ENCODE peak calls at places on chromosomes 6 and 20, in seven cellular contexts. U is tibial nerve, T is endothelial cell of umbilical vein, A is cardiac fibroblast, E is neural crest cell, M is fibroblast of lung, Q is fibroblast of mammary gland. Z is an unnamed sample.

GRCh38 chr20:47274449-47275108 is 81.9 kb downstream of the ZMYND8 start:
- DNase-seq in T (peak; percentile 96), A (peak; percentile 98), U (peak; percentile 30), E (no peak), Q (peak; percentile 98), M (peak; percentile 97), Z (no peak)

GRCh38 chr20:4633780-4634179 is 87.9 kb upstream of the PRND start:
- DNase-seq in A (peak; percentile 76), Q (peak; percentile 77), E (no peak), T (peak; percentile 88), U (no peak), M (peak; percentile 97), Z (no peak)

GRCh38 chr6:169763881-169764280 is 12.5 kb downstream of the ERMARD start:
- DNase-seq in T (no peak), U (no peak), M (no peak), A (no peak), E (no peak), Q (no peak), Z (no peak)

GRCh38 chr6:107534762-107535161 is 44.8 kb downstream of the SOBP start:
- DNase-seq in E (no peak), A (no peak), Q (no peak), U (no peak), T (no peak), M (peak; percentile 25), Z (no peak)

GRCh38 chr6:151002562-151002961 is 137.1 kb downstream of the MTHFD1L start:
- DNase-seq in U (no peak), A (no peak), E (no peak), T (no peak), M (no peak), Q (peak; percentile 71), Z (no peak)

GRCh38 chr20:22977047-22977785 is 57.9 kb upstream of the SSTR4 start:
- DNase-seq in Q (no peak), M (no peak), E (no peak), A (no peak), T (no peak), U (peak; percentile 46), Z (no peak)

GRCh38 chr6:88529726-88530125 is 363.6 kb upstream of the CNR1 start:
- DNase-seq in A (no peak), M (no peak), T (no peak), U (no peak), Q (no peak), E (no peak), Z (no peak)

GRCh38 chr20:24987244-24987643 is 5.3 kb downstream of the APMAP start:
- DNase-seq in T (no peak), E (no peak), Q (peak; percentile 29), M (no peak), U (no peak), A (no peak), Z (no peak)

DNA sequence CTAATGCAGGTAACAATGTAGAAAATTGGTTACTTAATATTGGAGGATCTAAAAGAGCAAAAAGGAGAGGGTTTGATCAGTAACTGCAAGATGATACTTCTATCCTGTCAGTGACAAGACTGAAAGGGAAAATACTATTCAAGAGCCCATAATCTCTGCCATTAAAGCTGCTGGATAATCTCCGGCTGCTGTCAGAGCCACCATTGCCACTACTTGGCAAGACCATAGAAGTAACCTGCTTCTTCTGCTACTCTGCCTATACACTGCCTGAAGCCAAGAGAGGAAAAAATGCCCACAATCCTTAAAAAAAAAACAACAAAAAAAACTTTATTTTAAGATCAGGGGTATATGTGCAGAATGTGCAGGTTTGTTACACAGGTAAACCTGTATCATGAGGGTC is 386.5 kb upstream of the ID4 start:
- DNase-seq in U (no peak), T (no peak), M (no peak), E (no peak), Q (no peak), A (no peak), Z (no peak)
- TF ChIP-seq CTCF in U (no peak), T (no peak), M (no peak), E (no peak), Q (no peak), A (no peak), Z (no peak)

GRCh38 chr20:32436142-32436861 is 78.2 kb downstream of the ASXL1 start:
- DNase-seq in E (no peak), T (no peak), Q (no peak), U (no peak), A (no peak), M (no peak), Z (no peak)

GRCh38 chr20:32439132-32439829 is 81.2 kb downstream of the ASXL1 start:
- DNase-seq in E (no peak), A (peak; percentile 85), U (no peak), M (peak; percentile 77), T (no peak), Q (peak; percentile 91), Z (no peak)

GRCh38 chr20:32436968-32437367 is 78.8 kb downstream of the ASXL1 start:
- DNase-seq in Q (no peak), M (no peak), T (no peak), E (no peak), A (no peak), U (no peak), Z (no peak)

GRCh38 chr20:32438331-32438858 is 80.3 kb downstream of the ASXL1 start:
- DNase-seq in U (no peak), T (no peak), A (no peak), Q (no peak), E (no peak), M (no peak), Z (no peak)

GRCh38 chr20:32437391-32438074 is 79.4 kb downstream of the ASXL1 start:
- DNase-seq in E (no peak), T (no peak), Q (no peak), A (no peak), M (no peak), U (no peak), Z (no peak)
- TF ChIP-seq CTCF in E (peak; percentile 59), T (peak; percentile 40), Q (peak; percentile 30), A (peak; percentile 31), M (no peak), U (no peak), Z (no peak)

GRCh38 chr6:36384095-36384494 is 3.4 kb downstream of the ETV7 start:
- DNase-seq in U (no peak), T (no peak), Q (no peak), A (no peak), M (no peak), E (no peak), Z (no peak)

GRCh38 chr6:36382976-36383375 is 4.5 kb downstream of the ETV7 start:
- DNase-seq in Q (no peak), U (no peak), A (no peak), E (no peak), T (no peak), M (no peak), Z (no peak)

GRCh38 chr6:36386495-36387439 is 702 bp downstream of the ETV7 start:
- DNase-seq in E (no peak), U (peak; percentile 39), M (peak; percentile 58), T (peak; percentile 74), A (peak; percentile 64), Q (peak; percentile 47), Z (peak; percentile 27)

GRCh38 chr6:36381502-36382389 is 5.7 kb downstream of the ETV7 start:
- DNase-seq in E (no peak), T (no peak), Q (no peak), U (no peak), A (no peak), M (peak; percentile 23), Z (no peak)

DNA sequence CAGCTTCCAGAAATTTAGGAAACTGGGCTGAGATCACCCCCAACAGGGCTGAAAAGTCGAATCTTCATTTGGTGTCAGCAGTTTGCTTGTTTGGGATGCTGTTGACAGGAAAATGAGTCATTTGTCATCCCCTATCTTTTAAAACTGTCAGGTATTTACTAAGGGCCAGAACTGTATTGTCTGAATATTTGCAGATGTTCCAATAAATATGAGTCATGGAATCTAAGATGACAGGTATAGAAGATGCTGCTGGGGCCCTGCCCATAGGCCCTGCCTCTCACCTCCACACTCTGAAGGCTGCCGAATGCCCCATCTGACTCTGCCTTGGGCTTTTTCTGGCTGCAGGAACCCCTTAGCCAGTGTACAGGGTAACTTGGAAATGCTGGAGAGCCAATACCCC is 3.9 kb downstream of the ETV7 start:
- DNase-seq in T (no peak), Q (no peak), U (no peak), A (no peak), E (no peak), M (no peak), Z (no peak)
- TF ChIP-seq CTCF in T (no peak), Q (no peak), U (no peak), A (no peak), E (no peak), M (no peak), Z (no peak)

DNA sequence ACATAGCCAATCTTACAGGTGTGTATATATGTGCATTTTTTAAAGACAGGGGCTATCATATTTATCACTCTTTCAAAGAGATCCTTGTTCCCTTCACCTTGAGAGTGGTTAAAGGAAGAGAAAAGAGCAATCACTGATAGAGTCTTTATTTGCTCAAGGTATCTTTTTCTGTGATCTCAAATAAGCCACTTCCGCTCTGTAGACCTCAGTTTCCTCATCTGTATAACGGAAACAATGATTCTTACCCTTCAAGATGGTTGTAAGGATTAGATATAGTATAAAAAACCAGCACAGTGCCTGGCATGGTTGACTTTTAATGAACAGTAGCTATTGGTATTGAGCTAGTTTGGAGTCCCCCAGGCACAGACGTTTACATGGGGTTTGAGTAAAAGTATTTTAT is 10.1 kb upstream of the LRFN2 start:
- DNase-seq in U (no peak), M (no peak), A (no peak), E (no peak), T (no peak), Q (no peak), Z (no peak)
- TF ChIP-seq CTCF in U (no peak), M (no peak), A (no peak), E (no peak), T (no peak), Q (no peak), Z (no peak)

GRCh38 chr6:144262470-144263369 is 22.4 kb upstream of the UTRN start:
- DNase-seq in E (no peak), A (no peak), T (no peak), U (no peak), M (no peak), Q (no peak), Z (no peak)
- TF ChIP-seq CTCF in E (no peak), A (no peak), T (no peak), U (no peak), M (no peak), Q (no peak), Z (no peak)

GRCh38 chr6:125952764-125953501 is 3.6 kb upstream of the HINT3 start:
- DNase-seq in A (peak; percentile 47), Q (peak; percentile 42), T (peak; percentile 59), E (no peak), U (no peak), M (peak; percentile 14), Z (no peak)
- TF ChIP-seq CTCF in A (peak; percentile 66), Q (peak; percentile 39), T (no peak), E (no peak), U (no peak), M (no peak), Z (no peak)

GRCh38 chr6:331622-332521 is 39.6 kb downstream of the DUSP22 start:
- DNase-seq in A (no peak), U (no peak), M (no peak), Q (no peak), T (no peak), E (no peak), Z (peak; percentile 11)
- TF ChIP-seq CTCF in A (no peak), U (no peak), M (no peak), Q (no peak), T (no peak), E (no peak), Z (no peak)

Z was measured in activated B cell treated with CpG ODN at 0.5 μM for 24 hours.